ENCODE peak calls at places on chromosomes 11 and 22, in ten cellular contexts. W, A, U, N, K, J, V, B, C and I are unnamed samples.

GRCh38 chr22:37492428-37493344 is 6.5 kb upstream of the MFNG start:
- DNase-seq in W (peak), A (peak), U (peak), N (no peak), K (no peak), J (peak), V (no peak), B (no peak), C (peak), I (no peak)

GRCh38 chr11:34162856-34163255 is 57.4 kb downstream of the NAT10 start:
- DNase-seq in W (no peak), A (no peak), U (no peak), N (no peak), K (no peak), J (no peak), V (no peak), B (no peak), C (no peak), I (no peak)

GRCh38 chr22:37425800-37426531 is 1.3 kb downstream of the ELFN2 start:
- DNase-seq in W (no peak), A (no peak), U (no peak), N (no peak), K (no peak), J (no peak), V (no peak), B (peak), C (no peak), I (no peak)

GRCh38 chr11:951507-951906 is 25.8 kb downstream of the AP2A2 start:
- DNase-seq in W (no peak), A (no peak), U (no peak), N (no peak), K (no peak), J (no peak), V (no peak), B (no peak), C (no peak), I (no peak)

GRCh38 chr22:40463017-40463631 is 92.7 kb downstream of the SGSM3 start:
- DNase-seq in W (no peak), A (peak), U (peak), N (no peak), K (no peak), J (peak), V (no peak), B (no peak), C (peak), I (no peak)

GRCh38 chr22:39176067-39176621 is 23.7 kb upstream of the CBX7 start:
- DNase-seq in W (no peak), A (no peak), U (no peak), N (no peak), K (no peak), J (no peak), V (peak), B (no peak), C (no peak), I (peak)

GRCh38 chr11:60912223-60912850 is 1.6 kb upstream of the TMEM109 start:
- DNase-seq in W (no peak), A (peak), U (no peak), N (no peak), K (no peak), J (peak), V (no peak), B (no peak), C (no peak), I (no peak)

GRCh38 chr22:40261783-40262182 is 84.1 kb downstream of the TNRC6B start:
- DNase-seq in W (no peak), A (no peak), U (no peak), N (no peak), K (no peak), J (no peak), V (no peak), B (no peak), C (no peak), I (no peak)

GRCh38 chr22:50670914-50671538 is 1.6 kb upstream of the SHANK3 start:
- DNase-seq in W (no peak), A (no peak), U (no peak), N (no peak), K (no peak), J (no peak), V (no peak), B (no peak), C (no peak), I (no peak)

GRCh38 chr11:10528121-10528520 is 12.9 kb downstream of the RNF141 start:
- DNase-seq in W (no peak), A (no peak), U (no peak), N (no peak), K (no peak), J (no peak), V (no peak), B (no peak), C (no peak), I (no peak)

GRCh38 chr11:15580775-15581095 is 466.0 kb downstream of the INSC start:
- DNase-seq in W (no peak), A (no peak), U (no peak), N (no peak), K (no peak), J (no peak), V (no peak), B (no peak), C (no peak), I (no peak)

GRCh38 chr11:85182437-85183109 is 444.6 kb downstream of the DLG2 start:
- DNase-seq in W (no peak), A (no peak), U (no peak), N (no peak), K (peak), J (no peak), V (no peak), B (peak), C (no peak), I (no peak)

GRCh38 chr11:18171377-18172000 is 1.1 kb upstream of the MRGPRX4 start:
- DNase-seq in W (no peak), A (no peak), U (no peak), N (no peak), K (no peak), J (no peak), V (no peak), B (peak), C (no peak), I (peak)

GRCh38 chr22:34800265-34800664 is 265.7 kb upstream of the ISX start:
- DNase-seq in W (no peak), A (no peak), U (no peak), N (no peak), K (no peak), J (no peak), V (no peak), B (peak), C (no peak), I (no peak)

GRCh38 chr11:90204832-90205646 is 17.8 kb downstream of the CHORDC1 start:
- DNase-seq in W (peak), A (no peak), U (no peak), N (no peak), K (peak), J (no peak), V (no peak), B (no peak), C (no peak), I (no peak)

GRCh38 chr11:118117790-118118601 is 31.2 kb upstream of the SMIM35 start:
- DNase-seq in W (no peak), A (no peak), U (no peak), N (no peak), K (no peak), J (peak), V (no peak), B (no peak), C (peak), I (no peak)

GRCh38 chr11:69483170-69483569 is 1.7 kb downstream of the LINC01488 start:
- DNase-seq in W (no peak), A (no peak), U (no peak), N (no peak), K (no peak), J (no peak), V (no peak), B (no peak), C (no peak), I (no peak)

GRCh38 chr11:115391598-115391997 is 112.6 kb downstream of the CADM1 start:
- DNase-seq in W (no peak), A (no peak), U (no peak), N (no peak), K (no peak), J (no peak), V (no peak), B (no peak), C (no peak), I (no peak)

GRCh38 chr11:99015634-99016454 is 4.9 kb upstream of the CNTN5 start:
- DNase-seq in W (peak), A (no peak), U (no peak), N (no peak), K (peak), J (no peak), V (no peak), B (no peak), C (no peak), I (peak)

GRCh38 chr22:47232197-47232596 is 469.7 kb downstream of the TBC1D22A start:
- DNase-seq in W (no peak), A (no peak), U (no peak), N (no peak), K (no peak), J (no peak), V (no peak), B (no peak), C (no peak), I (no peak)

GRCh38 chr11:27291302-27291889 is 71.6 kb downstream of the CCDC34 start:
- DNase-seq in W (no peak), A (no peak), U (no peak), N (no peak), K (peak), J (no peak), V (no peak), B (no peak), C (peak), I (no peak)

GRCh38 chr11:67373916-67374570 is 645 bp upstream of the CLCF1 start:
- DNase-seq in W (peak), A (peak), U (peak), N (no peak), K (no peak), J (peak), V (peak), B (peak), C (peak), I (peak)

GRCh38 chr11:57566035-57566504 is 1.4 kb downstream of the UBE2L6 start:
- DNase-seq in W (no peak), A (no peak), U (no peak), N (no peak), K (no peak), J (no peak), V (peak), B (no peak), C (peak), I (peak)

GRCh38 chr11:86464509-86465221 is 90.0 kb downstream of the CCDC81 start:
- DNase-seq in W (no peak), A (no peak), U (no peak), N (no peak), K (no peak), J (no peak), V (no peak), B (no peak), C (no peak), I (no peak)

GRCh38 chr11:112795142-112795815 is 165.9 kb upstream of the NCAM1 start:
- DNase-seq in W (no peak), A (no peak), U (no peak), N (no peak), K (peak), J (peak), V (peak), B (no peak), C (peak), I (no peak)

GRCh38 chr11:46290598-46291309 is 13.3 kb downstream of the CREB3L1 start:
- DNase-seq in W (peak), A (no peak), U (no peak), N (no peak), K (no peak), J (no peak), V (peak), B (peak), C (no peak), I (peak)

GRCh38 chr22:19386248-19386647 is 45.3 kb downstream of the HIRA start:
- DNase-seq in W (no peak), A (no peak), U (no peak), N (no peak), K (no peak), J (no peak), V (no peak), B (no peak), C (no peak), I (no peak)

GRCh38 chr11:81987829-81988472 is 745.7 kb downstream of the FAM181B start:
- DNase-seq in W (no peak), A (no peak), U (no peak), N (no peak), K (no peak), J (no peak), V (peak), B (peak), C (no peak), I (no peak)

GRCh38 chr11:60756307-60757032 is at the start of gene MS4A15:
- DNase-seq in W (no peak), A (no peak), U (no peak), N (no peak), K (no peak), J (no peak), V (no peak), B (no peak), C (no peak), I (no peak)

GRCh38 chr11:61357233-61357893 is 4.3 kb downstream of the CYB561A3 start:
- DNase-seq in W (no peak), A (no peak), U (no peak), N (no peak), K (no peak), J (no peak), V (no peak), B (no peak), C (no peak), I (no peak)

GRCh38 chr11:83438438-83438837 is 152.3 kb upstream of the CCDC90B start:
- DNase-seq in W (no peak), A (no peak), U (no peak), N (no peak), K (no peak), J (no peak), V (no peak), B (no peak), C (no peak), I (no peak)

GRCh38 chr11:3003396-3004231 is 11.5 kb upstream of the NAP1L4 start:
- DNase-seq in W (no peak), A (no peak), U (no peak), N (no peak), K (no peak), J (no peak), V (no peak), B (no peak), C (no peak), I (no peak)

GRCh38 chr11:35619754-35620640 is 1.7 kb downstream of the FJX1 start:
- DNase-seq in W (no peak), A (no peak), U (no peak), N (no peak), K (peak), J (peak), V (no peak), B (no peak), C (peak), I (no peak)

GRCh38 chr11:38553033-38553432 is 1955.0 kb upstream of the RAG2 start:
- DNase-seq in W (no peak), A (no peak), U (no peak), N (no peak), K (no peak), J (no peak), V (no peak), B (no peak), C (no peak), I (no peak)

GRCh38 chr11:65609236-65609635 is 4.8 kb downstream of the MAP3K11 start:
- DNase-seq in W (no peak), A (no peak), U (no peak), N (no peak), K (no peak), J (no peak), V (no peak), B (no peak), C (no peak), I (no peak)

GRCh38 chr22:45224988-45225731 is 15.5 kb downstream of the KIAA0930 start:
- DNase-seq in W (no peak), A (no peak), U (no peak), N (peak), K (no peak), J (no peak), V (no peak), B (no peak), C (no peak), I (no peak)

GRCh38 chr11:92978226-92979111 is 9.0 kb downstream of the MTNR1B start:
- DNase-seq in W (no peak), A (no peak), U (no peak), N (peak), K (peak), J (no peak), V (no peak), B (no peak), C (no peak), I (peak)

GRCh38 chr11:124884869-124885479 is 12.7 kb downstream of the ROBO4 start:
- DNase-seq in W (no peak), A (no peak), U (no peak), N (no peak), K (no peak), J (no peak), V (no peak), B (no peak), C (no peak), I (no peak)